ENCODE peak calls at places on chromosomes 2 and 18, in four cellular contexts. K, L, D and Y are unnamed samples.

GRCh38 chr18:54357082-54357659 is 487 bp downstream of the STARD6 start:
- DNase-seq in K (no peak), L (no peak), D (no peak), Y (no peak)

GRCh38 chr2:111701266-111701665 is 182.7 kb downstream of the ANAPC1 start:
- DNase-seq in K (no peak), L (no peak), D (no peak), Y (no peak)

GRCh38 chr2:191688934-191689695 is 11.2 kb downstream of the NABP1 start:
- DNase-seq in K (no peak), L (no peak), D (no peak), Y (no peak)

GRCh38 chr18:28357785-28358401 is 181.0 kb upstream of the CDH2 start:
- DNase-seq in K (no peak), L (no peak), D (no peak), Y (no peak)

GRCh38 chr18:63899206-63899605 is 8.6 kb upstream of the SERPINB10 start:
- DNase-seq in K (no peak), L (no peak), D (no peak), Y (no peak)

GRCh38 chr2:47232738-47233415 is 77.8 kb upstream of the STPG4 start:
- DNase-seq in K (no peak), L (peak), D (no peak), Y (no peak)

GRCh38 chr2:144513388-144514100 is 6.4 kb downstream of the ZEB2 start:
- DNase-seq in K (no peak), L (no peak), D (no peak), Y (no peak)

GRCh38 chr2:209553913-209554312 is 130.1 kb downstream of the MAP2 start:
- DNase-seq in K (no peak), L (no peak), D (no peak), Y (no peak)

GRCh38 chr2:239114616-239115265 is 266.9 kb downstream of the TWIST2 start:
- DNase-seq in K (no peak), L (no peak), D (no peak), Y (no peak)

GRCh38 chr2:134664051-134664450 is 54.7 kb downstream of the TMEM163 start:
- DNase-seq in K (no peak), L (no peak), D (no peak), Y (no peak)

GRCh38 chr2:138780908-138781307 is 718 bp upstream of the NXPH2 start:
- DNase-seq in K (no peak), L (no peak), D (no peak), Y (no peak)

GRCh38 chr18:23871410-23871809 is 143.1 kb upstream of the TTC39C start:
- DNase-seq in K (no peak), L (no peak), D (peak), Y (no peak)

GRCh38 chr2:176328149-176328548 is 58.9 kb downstream of the MTX2 start:
- DNase-seq in K (no peak), L (no peak), D (no peak), Y (no peak)

GRCh38 chr18:26854292-26854881 is 11.1 kb downstream of the AQP4 start:
- DNase-seq in K (no peak), L (no peak), D (no peak), Y (no peak)